ENCODE peak calls at places on chromosomes 13 and 19, in nine cellular contexts. One of them, this sample, is unnamed.

GRCh38 chr19:33595783-33596182 is 26.0 kb upstream of the CHST8 start:
- DNase-seq in fibroblast of lung: no peak
- DNase-seq in cardiac muscle cell: no peak
- DNase-seq in MM.1S: no peak
- DNase-seq in endodermal cell: no peak
- DNase-seq in uterus: no peak
- DNase-seq in colonic mucosa: no peak
- DNase-seq in left ventricle myocardium inferior: no peak
- DNase-seq in suprapubic skin: no peak
- DNase-seq in this sample: no peak

GRCh38 chr19:906480-906879 is 6.5 kb downstream of the R3HDM4 start:
- DNase-seq in uterus: no peak
- DNase-seq in fibroblast of lung: no peak
- DNase-seq in MM.1S: no peak
- DNase-seq in colonic mucosa: no peak
- DNase-seq in cardiac muscle cell: no peak
- DNase-seq in suprapubic skin: no peak
- DNase-seq in left ventricle myocardium inferior: no peak
- DNase-seq in endodermal cell: no peak
- DNase-seq in this sample: no peak

GRCh38 chr13:76516013-76516412 is 370.2 kb downstream of the KCTD12 start:
- DNase-seq in suprapubic skin: no peak
- DNase-seq in endodermal cell: no peak
- DNase-seq in uterus: no peak
- DNase-seq in colonic mucosa: no peak
- DNase-seq in cardiac muscle cell: no peak
- DNase-seq in fibroblast of lung: peak; percentile 90
- DNase-seq in MM.1S: no peak
- DNase-seq in left ventricle myocardium inferior: no peak
- DNase-seq in this sample: no peak

GRCh38 chr19:47275866-47276461 is 1.3 kb downstream of the INAFM1 start:
- DNase-seq in MM.1S: no peak
- DNase-seq in cardiac muscle cell: no peak
- DNase-seq in left ventricle myocardium inferior: peak; percentile 65
- DNase-seq in uterus: peak; percentile 84
- DNase-seq in endodermal cell: peak; percentile 53
- DNase-seq in colonic mucosa: no peak
- DNase-seq in suprapubic skin: peak; percentile 80
- DNase-seq in fibroblast of lung: peak; percentile 42
- DNase-seq in this sample: no peak

GRCh38 chr13:113417836-113418721 is 35.2 kb downstream of the ADPRHL1 start:
- DNase-seq in fibroblast of lung: no peak
- DNase-seq in cardiac muscle cell: no peak
- DNase-seq in uterus: no peak
- DNase-seq in MM.1S: no peak
- DNase-seq in left ventricle myocardium inferior: no peak
- DNase-seq in suprapubic skin: no peak
- DNase-seq in colonic mucosa: no peak
- DNase-seq in endodermal cell: no peak
- DNase-seq in this sample: no peak

GRCh38 chr19:49437231-49437630 is 4.1 kb downstream of the SLC17A7 start:
- DNase-seq in suprapubic skin: no peak
- DNase-seq in fibroblast of lung: no peak
- DNase-seq in uterus: no peak
- DNase-seq in MM.1S: no peak
- DNase-seq in left ventricle myocardium inferior: no peak
- DNase-seq in cardiac muscle cell: no peak
- DNase-seq in colonic mucosa: no peak
- DNase-seq in endodermal cell: no peak
- DNase-seq in this sample: no peak

GRCh38 chr19:3211191-3211590 is 13.3 kb upstream of the CELF5 start:
- DNase-seq in colonic mucosa: no peak
- DNase-seq in fibroblast of lung: no peak
- DNase-seq in endodermal cell: no peak
- DNase-seq in MM.1S: no peak
- DNase-seq in suprapubic skin: no peak
- DNase-seq in cardiac muscle cell: no peak
- DNase-seq in uterus: no peak
- DNase-seq in left ventricle myocardium inferior: no peak
- DNase-seq in this sample: no peak

GRCh38 chr13:112652512-112653458 is 37.1 kb upstream of the ATP11A start:
- DNase-seq in left ventricle myocardium inferior: no peak
- DNase-seq in endodermal cell: no peak
- DNase-seq in cardiac muscle cell: no peak
- DNase-seq in colonic mucosa: no peak
- DNase-seq in fibroblast of lung: no peak
- DNase-seq in MM.1S: no peak
- DNase-seq in suprapubic skin: no peak
- DNase-seq in uterus: peak; percentile 52
- DNase-seq in this sample: no peak

GRCh38 chr13:100535401-100536135 is 53.0 kb downstream of the GGACT start:
- DNase-seq in left ventricle myocardium inferior: no peak
- DNase-seq in fibroblast of lung: peak; percentile 38
- DNase-seq in endodermal cell: no peak
- DNase-seq in colonic mucosa: no peak
- DNase-seq in cardiac muscle cell: no peak
- DNase-seq in MM.1S: no peak
- DNase-seq in uterus: no peak
- DNase-seq in suprapubic skin: no peak
- DNase-seq in this sample: no peak

GRCh38 chr19:32373614-32374295 is 28.3 kb downstream of the ZNF507 start:
- DNase-seq in suprapubic skin: no peak
- DNase-seq in endodermal cell: no peak
- DNase-seq in fibroblast of lung: peak; percentile 99
- DNase-seq in cardiac muscle cell: peak; percentile 29
- DNase-seq in uterus: no peak
- DNase-seq in MM.1S: no peak
- DNase-seq in colonic mucosa: peak; percentile 60
- DNase-seq in left ventricle myocardium inferior: no peak
- DNase-seq in this sample: peak; percentile 42

GRCh38 chr19:16327911-16328823 is 3.5 kb downstream of the KLF2 start:
- DNase-seq in suprapubic skin: peak; percentile 93
- DNase-seq in colonic mucosa: peak; percentile 74
- DNase-seq in left ventricle myocardium inferior: peak; percentile 79
- DNase-seq in fibroblast of lung: peak; percentile 96
- DNase-seq in MM.1S: no peak
- DNase-seq in uterus: peak; percentile 85
- DNase-seq in endodermal cell: no peak
- DNase-seq in cardiac muscle cell: no peak
- DNase-seq in this sample: peak; percentile 75

GRCh38 chr13:104461049-104461448 is 1394.8 kb upstream of the SLC10A2 start:
- DNase-seq in colonic mucosa: no peak
- DNase-seq in endodermal cell: no peak
- DNase-seq in left ventricle myocardium inferior: no peak
- DNase-seq in uterus: no peak
- DNase-seq in fibroblast of lung: no peak
- DNase-seq in MM.1S: no peak
- DNase-seq in suprapubic skin: no peak
- DNase-seq in cardiac muscle cell: no peak
- DNase-seq in this sample: no peak

GRCh38 chr19:51121257-51121656 is 3.4 kb upstream of the SIGLEC9 start:
- DNase-seq in MM.1S: no peak
- DNase-seq in left ventricle myocardium inferior: no peak
- DNase-seq in cardiac muscle cell: no peak
- DNase-seq in uterus: no peak
- DNase-seq in colonic mucosa: no peak
- DNase-seq in suprapubic skin: no peak
- DNase-seq in fibroblast of lung: no peak
- DNase-seq in endodermal cell: no peak
- DNase-seq in this sample: no peak
- H3K4me1 ChIP-seq in MM.1S: no peaks in the 10 kb centered on the region
- H3K4me1 ChIP-seq in left ventricle myocardium inferior: no peaks in the 10 kb centered on the region
- H3K4me1 ChIP-seq in cardiac muscle cell: no peaks in the 10 kb centered on the region
- H3K4me1 ChIP-seq in uterus: no peaks in the 10 kb centered on the region
- H3K4me1 ChIP-seq in colonic mucosa: no peaks in the 10 kb centered on the region
- H3K4me1 ChIP-seq in suprapubic skin: peaks cover 3% of the 10 kb centered on the region
- H3K4me1 ChIP-seq in fibroblast of lung: no peaks in the 10 kb centered on the region
- H3K4me1 ChIP-seq in endodermal cell: no peaks in the 10 kb centered on the region
- H3K4me1 ChIP-seq in this sample: no peaks in the 10 kb centered on the region

GRCh38 chr13:19059016-19059780 is 122.4 kb downstream of the TUBA3C start:
- DNase-seq in suprapubic skin: no peak
- DNase-seq in MM.1S: no peak
- DNase-seq in colonic mucosa: no peak
- DNase-seq in cardiac muscle cell: no peak
- DNase-seq in fibroblast of lung: no peak
- DNase-seq in uterus: no peak
- DNase-seq in left ventricle myocardium inferior: no peak
- DNase-seq in endodermal cell: no peak
- DNase-seq in this sample: no peak

GRCh38 chr13:19060311-19061002 is 121.2 kb downstream of the TUBA3C start:
- DNase-seq in colonic mucosa: no peak
- DNase-seq in cardiac muscle cell: no peak
- DNase-seq in MM.1S: no peak
- DNase-seq in fibroblast of lung: no peak
- DNase-seq in endodermal cell: no peak
- DNase-seq in uterus: no peak
- DNase-seq in left ventricle myocardium inferior: no peak
- DNase-seq in suprapubic skin: no peak
- DNase-seq in this sample: no peak

GRCh38 chr13:19061278-19061677 is 120.3 kb downstream of the TUBA3C start:
- DNase-seq in cardiac muscle cell: no peak
- DNase-seq in colonic mucosa: no peak
- DNase-seq in fibroblast of lung: no peak
- DNase-seq in left ventricle myocardium inferior: no peak
- DNase-seq in suprapubic skin: no peak
- DNase-seq in uterus: no peak
- DNase-seq in MM.1S: no peak
- DNase-seq in endodermal cell: no peak
- DNase-seq in this sample: no peak

GRCh38 chr13:19062801-19063200 is 118.8 kb downstream of the TUBA3C start:
- DNase-seq in endodermal cell: no peak
- DNase-seq in cardiac muscle cell: no peak
- DNase-seq in suprapubic skin: no peak
- DNase-seq in left ventricle myocardium inferior: no peak
- DNase-seq in uterus: no peak
- DNase-seq in MM.1S: no peak
- DNase-seq in fibroblast of lung: no peak
- DNase-seq in colonic mucosa: no peak
- DNase-seq in this sample: no peak

DNA sequence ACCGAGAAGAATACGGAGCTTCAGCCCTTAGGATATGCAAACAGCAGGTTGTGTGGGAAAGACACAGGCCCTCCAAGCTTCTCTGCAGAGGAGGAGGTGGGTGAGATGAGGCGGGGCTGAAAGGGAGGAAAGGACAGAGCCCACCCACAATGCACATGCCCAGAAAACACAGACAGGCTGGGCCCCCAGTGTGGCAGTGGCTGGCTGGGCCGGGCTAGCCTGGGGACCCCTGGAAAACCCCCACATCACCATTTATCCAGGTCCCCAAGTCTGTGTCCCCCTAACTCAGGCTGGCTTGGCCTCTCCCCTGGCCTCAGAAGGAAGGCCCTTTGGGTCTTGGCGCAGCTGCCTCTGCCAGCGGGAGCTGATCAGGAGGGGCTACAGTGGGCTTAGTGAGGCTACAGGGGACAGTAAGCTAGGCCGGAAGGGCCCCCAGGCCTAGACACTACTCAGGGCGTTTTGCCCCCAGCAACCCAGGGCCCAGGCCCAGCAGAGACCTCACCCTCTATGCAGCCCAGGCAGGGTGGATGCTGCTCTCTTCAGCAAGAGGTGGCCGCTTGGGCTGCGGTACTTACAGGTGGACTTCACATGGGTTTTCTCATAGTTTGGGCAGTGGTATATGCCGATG is 119.5 kb downstream of the TUBA3C start:
- DNase-seq in cardiac muscle cell: no peak
- DNase-seq in endodermal cell: no peak
- DNase-seq in suprapubic skin: no peak
- DNase-seq in MM.1S: no peak
- DNase-seq in left ventricle myocardium inferior: no peak
- DNase-seq in colonic mucosa: no peak
- DNase-seq in fibroblast of lung: no peak
- DNase-seq in uterus: no peak
- DNase-seq in this sample: no peak
- H3K4me1 ChIP-seq in cardiac muscle cell: no peaks in the 10 kb centered on the region
- H3K4me1 ChIP-seq in endodermal cell: no peaks in the 10 kb centered on the region
- H3K4me1 ChIP-seq in suprapubic skin: no peaks in the 10 kb centered on the region
- H3K4me1 ChIP-seq in MM.1S: no peaks in the 10 kb centered on the region
- H3K4me1 ChIP-seq in left ventricle myocardium inferior: no peaks in the 10 kb centered on the region
- H3K4me1 ChIP-seq in colonic mucosa: no peaks in the 10 kb centered on the region
- H3K4me1 ChIP-seq in fibroblast of lung: no peaks in the 10 kb centered on the region
- H3K4me1 ChIP-seq in uterus: no peaks in the 10 kb centered on the region
- H3K4me1 ChIP-seq in this sample: no peaks in the 10 kb centered on the region

DNA sequence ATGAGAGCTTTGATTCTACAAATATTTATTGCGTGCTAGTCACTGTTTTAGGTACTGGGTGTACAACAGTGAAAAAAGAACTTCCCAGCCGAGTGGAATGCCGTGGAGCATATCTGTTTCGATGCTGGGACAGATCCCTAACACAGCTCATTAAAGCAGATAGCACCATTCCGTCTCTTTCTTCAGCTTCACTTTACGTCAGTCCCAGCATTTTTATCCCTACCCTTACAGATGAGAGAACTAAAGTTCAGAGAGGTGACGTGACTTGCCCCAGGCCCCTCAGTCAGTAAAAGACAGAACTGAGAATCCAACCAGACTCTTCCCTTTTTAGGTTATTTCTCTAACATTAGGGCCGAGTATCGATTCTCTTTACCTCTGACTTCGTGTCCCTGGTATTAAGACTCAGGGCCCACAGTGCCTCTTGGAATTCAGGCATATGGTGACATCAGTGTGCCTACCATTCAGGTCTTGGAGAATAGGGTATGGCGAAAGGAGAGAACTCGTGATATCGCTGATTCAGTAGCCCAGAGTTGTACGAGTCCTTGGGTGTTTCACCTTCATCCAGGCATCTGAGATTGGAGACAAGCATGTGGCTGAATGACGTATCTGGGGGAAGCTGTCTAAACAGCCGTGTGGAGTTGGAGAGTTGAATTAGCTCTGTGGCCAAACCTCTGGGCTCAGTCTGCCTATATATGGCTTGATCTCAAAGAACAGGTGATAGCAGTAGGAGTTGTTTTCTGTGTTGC is 27.1 kb downstream of the ACTN4 start:
- DNase-seq in MM.1S: no peak
- DNase-seq in suprapubic skin: no peak
- DNase-seq in uterus: no peak
- DNase-seq in colonic mucosa: no peak
- DNase-seq in fibroblast of lung: peak; percentile 36
- DNase-seq in endodermal cell: no peak
- DNase-seq in left ventricle myocardium inferior: no peak
- DNase-seq in cardiac muscle cell: peak; percentile 65
- DNase-seq in this sample: no peak
- H3K4me1 ChIP-seq in MM.1S: peaks cover 13% of the 10 kb centered on the region
- H3K4me1 ChIP-seq in suprapubic skin: peaks cover 78% of the 10 kb centered on the region
- H3K4me1 ChIP-seq in uterus: peaks cover 48% of the 10 kb centered on the region
- H3K4me1 ChIP-seq in colonic mucosa: peaks cover 33% of the 10 kb centered on the region
- H3K4me1 ChIP-seq in fibroblast of lung: peaks cover 33% of the 10 kb centered on the region
- H3K4me1 ChIP-seq in endodermal cell: peaks cover 16% of the 10 kb centered on the region
- H3K4me1 ChIP-seq in left ventricle myocardium inferior: peaks cover 96% of the 10 kb centered on the region
- H3K4me1 ChIP-seq in cardiac muscle cell: peaks cover 51% of the 10 kb centered on the region
- H3K4me1 ChIP-seq in this sample: peaks cover 83% of the 10 kb centered on the region

GRCh38 chr13:92173254-92173653 is 774.8 kb downstream of the GPC5 start:
- DNase-seq in left ventricle myocardium inferior: no peak
- DNase-seq in MM.1S: no peak
- DNase-seq in cardiac muscle cell: no peak
- DNase-seq in suprapubic skin: no peak
- DNase-seq in colonic mucosa: no peak
- DNase-seq in uterus: no peak
- DNase-seq in fibroblast of lung: no peak
- DNase-seq in endodermal cell: no peak
- DNase-seq in this sample: no peak

GRCh38 chr13:92172191-92172590 is 773.8 kb downstream of the GPC5 start:
- DNase-seq in cardiac muscle cell: no peak
- DNase-seq in suprapubic skin: no peak
- DNase-seq in colonic mucosa: no peak
- DNase-seq in fibroblast of lung: peak; percentile 52
- DNase-seq in left ventricle myocardium inferior: no peak
- DNase-seq in MM.1S: no peak
- DNase-seq in endodermal cell: no peak
- DNase-seq in uterus: no peak
- DNase-seq in this sample: no peak

GRCh38 chr13:92175330-92175729 is 776.9 kb downstream of the GPC5 start:
- DNase-seq in colonic mucosa: peak; percentile 20
- DNase-seq in suprapubic skin: no peak
- DNase-seq in cardiac muscle cell: peak; percentile 63
- DNase-seq in uterus: no peak
- DNase-seq in fibroblast of lung: peak; percentile 88
- DNase-seq in MM.1S: peak; percentile 74
- DNase-seq in left ventricle myocardium inferior: no peak
- DNase-seq in endodermal cell: peak; percentile 51
- DNase-seq in this sample: no peak
- H3K4me1 ChIP-seq in colonic mucosa: no peaks in the 10 kb centered on the region
- H3K4me1 ChIP-seq in suprapubic skin: no peaks in the 10 kb centered on the region
- H3K4me1 ChIP-seq in cardiac muscle cell: no peaks in the 10 kb centered on the region
- H3K4me1 ChIP-seq in uterus: no peaks in the 10 kb centered on the region
- H3K4me1 ChIP-seq in fibroblast of lung: no peaks in the 10 kb centered on the region
- H3K4me1 ChIP-seq in MM.1S: no peaks in the 10 kb centered on the region
- H3K4me1 ChIP-seq in left ventricle myocardium inferior: no peaks in the 10 kb centered on the region
- H3K4me1 ChIP-seq in endodermal cell: no peaks in the 10 kb centered on the region
- H3K4me1 ChIP-seq in this sample: no peaks in the 10 kb centered on the region

This sample was measured in transverse colon.